ENCODE peak calls at places on chromosomes 16 and 17, in nine cellular contexts. One of them, this sample, is unnamed.

GRCh38 chr17:82035488-82035887 is 2.0 kb downstream of the DCXR start:
- DNase-seq in glomerular endothelial cell: no peak
- DNase-seq in NCI-H1092: no peak
- DNase-seq in cortex of kidney: no peak
- DNase-seq in Daoy: no peak
- DNase-seq in Panc1: no peak
- DNase-seq in activated gamma-delta T cell treated with Interleukin-2 at 50 U/mL for 16 hours: no peak
- DNase-seq in T follicular helper cell: no peak
- DNase-seq in iPS-NIHi11: no peak
- DNase-seq in this sample: no peak

GRCh38 chr17:46862949-46863348 is 11.6 kb downstream of the WNT9B start:
- DNase-seq in Daoy: no peak
- DNase-seq in cortex of kidney: no peak
- DNase-seq in glomerular endothelial cell: no peak
- DNase-seq in NCI-H1092: no peak
- DNase-seq in T follicular helper cell: no peak
- DNase-seq in activated gamma-delta T cell treated with Interleukin-2 at 50 U/mL for 16 hours: no peak
- DNase-seq in iPS-NIHi11: peak; percentile 84
- DNase-seq in Panc1: no peak
- DNase-seq in this sample: no peak

GRCh38 chr17:78528541-78528940 is 48.7 kb downstream of the DNAH17 start:
- DNase-seq in activated gamma-delta T cell treated with Interleukin-2 at 50 U/mL for 16 hours: no peak
- DNase-seq in T follicular helper cell: no peak
- DNase-seq in Panc1: no peak
- DNase-seq in glomerular endothelial cell: no peak
- DNase-seq in cortex of kidney: no peak
- DNase-seq in Daoy: no peak
- DNase-seq in iPS-NIHi11: peak; percentile 50
- DNase-seq in NCI-H1092: peak; percentile 88
- DNase-seq in this sample: no peak

GRCh38 chr16:10981697-10982216 is 37.4 kb downstream of the CLEC16A start:
- DNase-seq in glomerular endothelial cell: no peak
- DNase-seq in Daoy: no peak
- DNase-seq in NCI-H1092: no peak
- DNase-seq in Panc1: no peak
- DNase-seq in cortex of kidney: no peak
- DNase-seq in T follicular helper cell: no peak
- DNase-seq in activated gamma-delta T cell treated with Interleukin-2 at 50 U/mL for 16 hours: no peak
- DNase-seq in iPS-NIHi11: peak; percentile 61
- DNase-seq in this sample: no peak

GRCh38 chr17:76569607-76570279 is 15.9 kb downstream of the ST6GALNAC2 start:
- DNase-seq in activated gamma-delta T cell treated with Interleukin-2 at 50 U/mL for 16 hours: no peak
- DNase-seq in iPS-NIHi11: peak; percentile 68
- DNase-seq in glomerular endothelial cell: no peak
- DNase-seq in NCI-H1092: no peak
- DNase-seq in cortex of kidney: no peak
- DNase-seq in Panc1: no peak
- DNase-seq in Daoy: no peak
- DNase-seq in T follicular helper cell: no peak
- DNase-seq in this sample: peak; percentile 85

GRCh38 chr17:2594657-2595085 is 1.2 kb downstream of the PAFAH1B1 start:
- DNase-seq in iPS-NIHi11: no peak
- DNase-seq in NCI-H1092: no peak
- DNase-seq in Panc1: no peak
- DNase-seq in glomerular endothelial cell: no peak
- DNase-seq in Daoy: no peak
- DNase-seq in T follicular helper cell: peak; percentile 6
- DNase-seq in activated gamma-delta T cell treated with Interleukin-2 at 50 U/mL for 16 hours: no peak
- DNase-seq in cortex of kidney: no peak
- DNase-seq in this sample: no peak

GRCh38 chr16:58948244-58948643 is 214.1 kb upstream of the GOT2 start:
- DNase-seq in NCI-H1092: no peak
- DNase-seq in iPS-NIHi11: no peak
- DNase-seq in cortex of kidney: no peak
- DNase-seq in T follicular helper cell: no peak
- DNase-seq in glomerular endothelial cell: no peak
- DNase-seq in Daoy: no peak
- DNase-seq in Panc1: no peak
- DNase-seq in activated gamma-delta T cell treated with Interleukin-2 at 50 U/mL for 16 hours: no peak
- DNase-seq in this sample: no peak

GRCh38 chr17:35726609-35727460 is 4.6 kb upstream of the RASL10B start:
- DNase-seq in activated gamma-delta T cell treated with Interleukin-2 at 50 U/mL for 16 hours: no peak
- DNase-seq in glomerular endothelial cell: no peak
- DNase-seq in Panc1: no peak
- DNase-seq in NCI-H1092: no peak
- DNase-seq in Daoy: peak; percentile 82
- DNase-seq in cortex of kidney: no peak
- DNase-seq in T follicular helper cell: no peak
- DNase-seq in iPS-NIHi11: peak; percentile 35
- DNase-seq in this sample: no peak

GRCh38 chr16:361341-361871 is 8.9 kb upstream of the AXIN1 start:
- DNase-seq in Panc1: no peak
- DNase-seq in NCI-H1092: no peak
- DNase-seq in activated gamma-delta T cell treated with Interleukin-2 at 50 U/mL for 16 hours: no peak
- DNase-seq in T follicular helper cell: no peak
- DNase-seq in iPS-NIHi11: no peak
- DNase-seq in Daoy: no peak
- DNase-seq in glomerular endothelial cell: no peak
- DNase-seq in cortex of kidney: no peak
- DNase-seq in this sample: no peak